ENCODE peak calls at places on chromosomes 13 and 19, in five cellular contexts. C is pancreas, H is WTC11, L is epithelial cell of esophagus, G is cardiac fibroblast. T is an unnamed sample.

GRCh38 chr13:98482476-98483444 is 94.1 kb downstream of the STK24 start:
- DNase-seq in C (peak), H (no peak), L (peak), G (peak), T (peak)

GRCh38 chr13:74052402-74052928 is 81.7 kb downstream of the KLF12 start:
- DNase-seq in C (no peak), H (peak), L (peak), G (no peak), T (no peak)

GRCh38 chr19:55432355-55432959 is 10.6 kb downstream of the SHISA7 start:
- DNase-seq in C (no peak), H (no peak), L (peak), G (no peak), T (peak)

GRCh38 chr19:44648536-44649370 is 5.0 kb downstream of the PVR start:
- DNase-seq in C (no peak), H (no peak), L (peak), G (peak), T (no peak)

GRCh38 chr19:46494936-46495788 is 505 bp downstream of the PNMA8B start:
- DNase-seq in C (no peak), H (no peak), L (no peak), G (no peak), T (no peak)

GRCh38 chr19:55528030-55528801 is 8.7 kb downstream of the SBK2 start:
- DNase-seq in C (no peak), H (no peak), L (no peak), G (no peak), T (no peak)

GRCh38 chr13:108877300-108877699 is 247.9 kb downstream of the MYO16 start:
- DNase-seq in C (no peak), H (no peak), L (peak), G (peak), T (no peak)

GRCh38 chr13:27309967-27310598 is 39.5 kb downstream of the RASL11A start:
- DNase-seq in C (no peak), H (no peak), L (peak), G (no peak), T (no peak)

GRCh38 chr19:10553943-10554381 is 10.3 kb downstream of the ATG4D start:
- DNase-seq in C (no peak), H (no peak), L (peak), G (no peak), T (peak)

GRCh38 chr13:39281539-39282150 is 243.4 kb downstream of the NHLRC3 start:
- DNase-seq in C (no peak), H (no peak), L (no peak), G (peak), T (no peak)

GRCh38 chr19:41203371-41203770 is 10.4 kb downstream of the CYP2S1 start:
- DNase-seq in C (no peak), H (no peak), L (no peak), G (no peak), T (no peak)

GRCh38 chr13:113232208-113233003 is 23.0 kb downstream of the CUL4A start:
- DNase-seq in C (no peak), H (no peak), L (no peak), G (no peak), T (no peak)

GRCh38 chr13:98962901-98963594 is 14.8 kb downstream of the DOCK9 start:
- DNase-seq in C (no peak), H (no peak), L (no peak), G (no peak), T (no peak)

GRCh38 chr13:112900691-112901091 is 68.3 kb upstream of the MCF2L start:
- DNase-seq in C (no peak), H (no peak), L (no peak), G (no peak), T (no peak)

GRCh38 chr19:15452111-15453047 is 2.6 kb upstream of the WIZ start:
- DNase-seq in C (peak), H (peak), L (peak), G (peak), T (no peak)

GRCh38 chr13:25906211-25906661 is 145.6 kb downstream of the SHISA2 start:
- DNase-seq in C (no peak), H (no peak), L (no peak), G (no peak), T (no peak)

DNA sequence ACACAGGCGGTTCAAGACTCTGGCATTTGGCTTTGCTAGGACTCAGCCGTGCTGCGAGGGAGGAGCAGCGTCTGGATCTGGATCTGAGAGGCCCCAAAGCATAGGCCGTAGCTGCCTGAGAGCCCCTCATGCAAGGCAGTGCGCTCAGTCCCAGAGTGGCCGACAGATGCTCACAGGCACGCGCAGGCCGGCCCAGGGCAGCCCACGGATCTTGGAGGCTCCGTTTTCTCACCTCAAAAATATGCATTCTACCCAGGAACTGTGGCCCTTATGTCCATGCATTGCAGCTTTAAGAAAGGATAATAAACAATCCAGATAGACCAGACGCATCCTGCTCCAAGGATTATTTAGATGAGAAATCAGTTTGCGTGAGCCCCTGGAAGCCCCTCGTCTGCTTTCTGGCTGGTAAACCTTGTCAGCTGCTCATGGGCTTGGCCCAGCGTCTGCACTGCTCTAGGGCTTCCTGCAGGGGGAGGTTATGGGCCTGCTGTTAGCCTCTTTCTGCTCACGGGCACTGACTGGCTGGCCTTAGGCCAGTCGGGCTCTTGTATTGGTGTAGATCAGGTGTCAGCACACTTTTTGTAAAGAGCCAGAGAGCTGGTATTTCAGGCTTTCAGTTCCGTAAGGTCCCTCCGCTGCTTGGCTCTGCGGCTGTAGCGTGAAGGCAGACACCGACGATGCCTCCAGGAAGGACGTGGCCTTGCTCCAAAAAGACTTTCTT is 24.2 kb downstream of the TEX29 start:
- DNase-seq in C (peak), H (peak), L (peak), G (peak), T (no peak)
- TF ChIP-seq CTCF in C (no peak), H (peak), L (peak), G (peak), T (no peak)

DNA sequence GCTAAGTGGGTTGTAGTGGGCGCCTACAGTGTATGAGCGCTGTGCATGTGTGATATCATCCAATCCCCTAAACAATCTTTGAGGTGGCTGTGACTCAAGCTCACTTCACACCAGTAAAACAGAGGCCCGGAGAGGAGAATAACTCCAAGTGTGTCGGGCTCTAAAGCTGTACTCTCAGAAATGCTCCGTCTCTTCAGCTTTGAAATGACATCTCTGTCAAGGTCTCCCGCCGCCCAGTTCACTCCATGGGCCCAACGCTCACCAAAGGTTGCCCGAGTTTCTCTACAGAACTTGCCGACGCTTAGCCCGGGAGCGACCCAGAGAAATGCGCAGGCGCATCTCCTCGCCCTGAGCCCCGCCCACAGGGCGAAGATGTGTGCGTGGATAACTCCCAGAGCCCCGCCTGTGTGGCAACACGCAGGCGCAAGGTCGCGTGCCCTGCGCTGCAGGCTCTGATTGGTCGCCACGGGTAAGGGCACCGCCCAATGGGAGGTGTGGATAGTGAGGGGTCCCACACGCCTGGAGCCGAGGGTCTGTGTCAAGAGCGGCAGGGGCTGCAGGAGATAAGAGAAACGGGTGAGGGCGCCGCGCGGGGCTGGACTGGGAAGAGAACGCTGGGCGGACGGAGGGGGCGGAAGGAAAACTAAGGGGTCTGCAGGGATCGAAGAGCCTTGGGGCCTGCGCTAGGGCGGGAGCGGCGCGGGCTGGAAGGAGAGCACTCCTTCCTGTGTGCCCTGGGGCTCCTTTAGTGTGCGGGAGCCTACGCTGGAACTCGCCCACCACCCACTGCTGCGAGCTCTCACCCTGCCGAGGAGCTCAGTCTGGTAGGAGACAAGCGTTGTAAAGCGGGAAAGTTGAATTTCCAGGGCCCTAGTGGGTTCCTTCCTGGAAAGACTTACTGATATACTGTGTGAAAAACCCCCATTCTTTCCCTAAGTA is at the start of gene ZNF526:
- DNase-seq in C (peak), H (peak), L (peak), G (peak), T (peak)
- TF ChIP-seq CTCF in C (no peak), H (no peak), L (no peak), G (no peak), T (no peak)

GRCh38 chr19:1791879-1792278 is 20.2 kb downstream of the ATP8B3 start:
- DNase-seq in C (no peak), H (no peak), L (no peak), G (no peak), T (no peak)
- TF ChIP-seq CTCF in C (no peak), H (no peak), L (no peak), G (no peak), T (no peak)

DNA sequence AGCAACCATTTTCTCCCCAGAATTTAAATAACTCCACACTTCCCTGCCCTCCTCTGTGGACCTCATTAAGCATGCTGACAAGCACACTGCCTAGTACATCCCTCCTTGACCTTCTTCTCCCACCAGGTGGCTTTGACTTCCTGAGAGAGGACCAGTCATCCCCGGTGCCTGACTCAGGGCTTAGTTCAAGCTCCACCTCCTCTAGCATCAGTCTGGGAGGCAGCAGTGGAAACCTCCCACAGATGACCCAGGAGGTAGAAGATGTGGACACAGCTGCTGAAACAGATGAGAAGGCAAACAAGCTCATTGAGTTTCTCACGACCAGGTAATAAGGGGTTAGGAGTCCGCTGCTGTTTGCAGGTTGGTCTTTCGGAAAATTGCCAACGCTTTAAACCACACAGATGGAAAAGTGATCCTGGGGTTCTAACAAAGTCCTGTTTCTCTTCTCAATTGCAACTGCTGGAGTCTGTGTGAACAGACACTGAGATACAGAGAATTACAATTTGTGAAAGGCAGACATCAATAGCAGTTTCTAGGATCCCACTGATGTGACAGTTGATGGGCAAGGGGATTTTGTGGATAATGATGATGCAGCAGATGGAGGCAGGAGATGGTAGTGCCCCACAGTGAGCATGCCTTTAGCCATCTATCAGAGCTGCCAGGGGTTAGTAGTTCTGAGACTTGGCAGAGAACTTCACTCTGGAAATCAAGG is 86.7 kb downstream of the ZAR1L start:
- DNase-seq in C (peak), H (no peak), L (peak), G (no peak), T (no peak)
- TF ChIP-seq CTCF in C (no peak), H (no peak), L (no peak), G (no peak), T (no peak)

DNA sequence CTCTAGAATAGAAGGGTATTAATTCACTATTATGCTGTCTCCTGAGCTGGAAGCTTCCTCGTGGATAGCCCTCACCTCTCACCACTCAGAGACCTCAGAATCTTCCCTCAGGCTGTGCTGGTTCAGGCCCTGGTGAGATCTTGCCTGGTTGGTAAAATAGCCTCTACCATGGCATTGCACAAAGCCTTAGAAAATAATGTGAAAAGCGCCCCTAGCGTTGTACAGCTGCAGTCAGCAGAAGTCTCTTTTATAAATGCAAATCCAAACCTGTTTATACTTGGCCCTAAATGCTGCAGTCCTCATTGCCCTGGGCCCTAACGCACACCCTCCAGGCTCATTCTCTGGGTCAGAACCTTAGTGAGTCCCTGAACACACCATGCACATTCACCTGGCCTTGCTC is 150.9 kb downstream of the KCTD15 start:
- DNase-seq in C (no peak), H (no peak), L (peak), G (no peak), T (no peak)
- TF ChIP-seq CTCF in C (no peak), H (no peak), L (no peak), G (peak), T (no peak)

GRCh38 chr19:58408152-58409009 is at the start of gene ZNF584:
- DNase-seq in C (peak), H (peak), L (peak), G (peak), T (peak)
- TF ChIP-seq CTCF in C (no peak), H (no peak), L (no peak), G (peak), T (no peak)

T was measured in GM20000.